ENCODE peak calls at places on chromosomes 1 and 21, in ten cellular contexts. O is Panc1, V is sigmoid colon, F is suprapubic skin, Z is H1, C is breast epithelium, T is GM23338, J is spleen, L is K562, W is SK-N-MC. A is an unnamed sample.

GRCh38 chr21:40466893-40467483 is 380.0 kb downstream of the DSCAM start:
- DNase-seq in O (peak), V (no peak), F (no peak), Z (no peak), C (no peak), T (peak), J (no peak), L (no peak), W (peak), A (no peak)

GRCh38 chr1:200670215-200671118 is 760 bp upstream of the DDX59 start:
- DNase-seq in O (no peak), V (no peak), F (no peak), Z (no peak), C (no peak), T (peak), J (no peak), L (peak), W (no peak), A (no peak)

GRCh38 chr1:93605812-93606512 is 75.7 kb downstream of the BCAR3 start:
- DNase-seq in O (peak), V (peak), F (no peak), Z (no peak), C (no peak), T (no peak), J (no peak), L (no peak), W (no peak), A (no peak)

GRCh38 chr1:54564312-54565112 is 16.5 kb downstream of the ACOT11 start:
- DNase-seq in O (no peak), V (peak), F (no peak), Z (no peak), C (peak), T (peak), J (peak), L (no peak), W (no peak), A (no peak)

GRCh38 chr1:90155721-90156487 is 161.0 kb downstream of the ZNF326 start:
- DNase-seq in O (no peak), V (no peak), F (no peak), Z (no peak), C (no peak), T (no peak), J (no peak), L (no peak), W (no peak), A (no peak)

GRCh38 chr1:62573675-62574074 is 23.6 kb upstream of the ANGPTL3 start:
- DNase-seq in O (no peak), V (no peak), F (no peak), Z (no peak), C (no peak), T (no peak), J (no peak), L (no peak), W (no peak), A (no peak)

GRCh38 chr1:81594211-81594610 is 206.5 kb upstream of the ADGRL2 start:
- DNase-seq in O (no peak), V (no peak), F (no peak), Z (no peak), C (no peak), T (no peak), J (no peak), L (no peak), W (no peak), A (no peak)

GRCh38 chr1:228207381-228207810 is 448 bp upstream of the OBSCN start:
- DNase-seq in O (no peak), V (peak), F (peak), Z (no peak), C (peak), T (no peak), J (no peak), L (no peak), W (no peak), A (no peak)

GRCh38 chr21:18655927-18656326 is 252.3 kb upstream of the TMPRSS15 start:
- DNase-seq in O (no peak), V (no peak), F (no peak), Z (no peak), C (no peak), T (no peak), J (no peak), L (no peak), W (no peak), A (no peak)

GRCh38 chr1:241688940-241689368 is 36.9 kb downstream of the WDR64 start:
- DNase-seq in O (no peak), V (no peak), F (no peak), Z (no peak), C (no peak), T (no peak), J (no peak), L (no peak), W (no peak), A (no peak)

GRCh38 chr1:192732787-192733186 is 76.1 kb upstream of the RGS2 start:
- DNase-seq in O (no peak), V (no peak), F (no peak), Z (no peak), C (no peak), T (peak), J (no peak), L (no peak), W (no peak), A (no peak)

GRCh38 chr1:19083081-19083480 is 126.6 kb upstream of the IFFO2 start:
- DNase-seq in O (no peak), V (no peak), F (no peak), Z (no peak), C (no peak), T (no peak), J (no peak), L (no peak), W (no peak), A (no peak)

GRCh38 chr1:111204211-111204883 is 3.9 kb upstream of the DENND2D start:
- DNase-seq in O (no peak), V (no peak), F (no peak), Z (no peak), C (peak), T (no peak), J (peak), L (no peak), W (no peak), A (no peak)

GRCh38 chr1:47439151-47440051 is 1.6 kb downstream of the FOXD2 start:
- DNase-seq in O (no peak), V (no peak), F (no peak), Z (peak), C (no peak), T (peak), J (peak), L (no peak), W (no peak), A (no peak)

GRCh38 chr1:154970631-154971340 is at the start of gene SHC1:
- DNase-seq in O (no peak), V (peak), F (peak), Z (peak), C (peak), T (peak), J (peak), L (peak), W (no peak), A (no peak)

GRCh38 chr1:103129796-103130195 is 21.5 kb upstream of the COL11A1 start:
- DNase-seq in O (no peak), V (no peak), F (no peak), Z (no peak), C (no peak), T (no peak), J (no peak), L (no peak), W (no peak), A (no peak)

GRCh38 chr1:43061803-43062202 is 103.1 kb upstream of the SLC2A1 start:
- DNase-seq in O (no peak), V (no peak), F (no peak), Z (no peak), C (no peak), T (no peak), J (no peak), L (no peak), W (no peak), A (no peak)

GRCh38 chr1:98147280-98147679 is 226.4 kb upstream of the DPYD start:
- DNase-seq in O (no peak), V (no peak), F (no peak), Z (no peak), C (no peak), T (no peak), J (no peak), L (no peak), W (no peak), A (no peak)

GRCh38 chr1:229005556-229005955 is 265.4 kb upstream of the RAB4A start:
- DNase-seq in O (no peak), V (no peak), F (no peak), Z (no peak), C (no peak), T (no peak), J (no peak), L (no peak), W (no peak), A (peak)

GRCh38 chr1:228488107-228488817 is 1.1 kb downstream of the RNF187 start:
- DNase-seq in O (no peak), V (no peak), F (no peak), Z (peak), C (no peak), T (no peak), J (peak), L (no peak), W (no peak), A (no peak)

GRCh38 chr1:210394281-210394798 is 65.6 kb downstream of the HHAT start:
- DNase-seq in O (no peak), V (no peak), F (no peak), Z (no peak), C (peak), T (no peak), J (no peak), L (no peak), W (no peak), A (no peak)

GRCh38 chr1:202105571-202106339 is 17.0 kb upstream of the GPR37L1 start:
- DNase-seq in O (no peak), V (no peak), F (no peak), Z (peak), C (peak), T (peak), J (no peak), L (peak), W (no peak), A (no peak)

GRCh38 chr1:30323841-30324240 is 399.5 kb downstream of the MATN1 start:
- DNase-seq in O (no peak), V (no peak), F (peak), Z (peak), C (no peak), T (no peak), J (no peak), L (no peak), W (no peak), A (no peak)

GRCh38 chr1:171266930-171267329 is 18.6 kb downstream of the FMO1 start:
- DNase-seq in O (no peak), V (no peak), F (no peak), Z (no peak), C (no peak), T (peak), J (no peak), L (no peak), W (no peak), A (no peak)

GRCh38 chr1:64505232-64505943 is 35.5 kb downstream of the CACHD1 start:
- DNase-seq in O (no peak), V (no peak), F (peak), Z (peak), C (no peak), T (peak), J (peak), L (peak), W (no peak), A (no peak)

GRCh38 chr1:56472860-56473259 is 106.5 kb downstream of the PLPP3 start:
- DNase-seq in O (no peak), V (no peak), F (no peak), Z (no peak), C (no peak), T (no peak), J (no peak), L (no peak), W (no peak), A (no peak)

GRCh38 chr21:36541721-36542139 is 61.8 kb upstream of the CLDN14 start:
- DNase-seq in O (no peak), V (no peak), F (no peak), Z (no peak), C (no peak), T (no peak), J (no peak), L (no peak), W (no peak), A (no peak)

GRCh38 chr1:170586321-170586855 is 54.4 kb downstream of the GORAB start:
- DNase-seq in O (no peak), V (peak), F (no peak), Z (no peak), C (peak), T (peak), J (no peak), L (no peak), W (no peak), A (peak)

GRCh38 chr1:93694039-93694438 is 12.4 kb upstream of the BCAR3 start:
- DNase-seq in O (no peak), V (no peak), F (no peak), Z (no peak), C (no peak), T (no peak), J (no peak), L (no peak), W (no peak), A (no peak)

GRCh38 chr21:14959343-14959742 is 105.5 kb downstream of the NRIP1 start:
- DNase-seq in O (no peak), V (no peak), F (no peak), Z (no peak), C (no peak), T (no peak), J (no peak), L (no peak), W (no peak), A (no peak)

GRCh38 chr21:32423320-32423719 is 10.8 kb downstream of the EVA1C start:
- DNase-seq in O (no peak), V (no peak), F (no peak), Z (no peak), C (no peak), T (no peak), J (no peak), L (no peak), W (no peak), A (no peak)

GRCh38 chr1:212858461-212859265 is 588 bp downstream of the FLVCR1 start:
- DNase-seq in O (no peak), V (peak), F (no peak), Z (no peak), C (peak), T (peak), J (peak), L (no peak), W (no peak), A (no peak)

GRCh38 chr1:56968878-56969495 is 3.2 kb upstream of the C8B start:
- DNase-seq in O (no peak), V (no peak), F (no peak), Z (no peak), C (no peak), T (no peak), J (no peak), L (no peak), W (no peak), A (no peak)

GRCh38 chr1:76868916-76869315 is 1.6 kb downstream of the ST6GALNAC5 start:
- DNase-seq in O (no peak), V (no peak), F (no peak), Z (peak), C (no peak), T (peak), J (no peak), L (no peak), W (no peak), A (no peak)

GRCh38 chr1:161335796-161336195 is 21.6 kb downstream of the SDHC start:
- DNase-seq in O (no peak), V (no peak), F (no peak), Z (no peak), C (no peak), T (no peak), J (no peak), L (no peak), W (no peak), A (no peak)

GRCh38 chr1:62720946-62721554 is 32.9 kb upstream of the DOCK7 start:
- DNase-seq in O (no peak), V (no peak), F (no peak), Z (no peak), C (no peak), T (no peak), J (no peak), L (no peak), W (no peak), A (no peak)

DNA sequence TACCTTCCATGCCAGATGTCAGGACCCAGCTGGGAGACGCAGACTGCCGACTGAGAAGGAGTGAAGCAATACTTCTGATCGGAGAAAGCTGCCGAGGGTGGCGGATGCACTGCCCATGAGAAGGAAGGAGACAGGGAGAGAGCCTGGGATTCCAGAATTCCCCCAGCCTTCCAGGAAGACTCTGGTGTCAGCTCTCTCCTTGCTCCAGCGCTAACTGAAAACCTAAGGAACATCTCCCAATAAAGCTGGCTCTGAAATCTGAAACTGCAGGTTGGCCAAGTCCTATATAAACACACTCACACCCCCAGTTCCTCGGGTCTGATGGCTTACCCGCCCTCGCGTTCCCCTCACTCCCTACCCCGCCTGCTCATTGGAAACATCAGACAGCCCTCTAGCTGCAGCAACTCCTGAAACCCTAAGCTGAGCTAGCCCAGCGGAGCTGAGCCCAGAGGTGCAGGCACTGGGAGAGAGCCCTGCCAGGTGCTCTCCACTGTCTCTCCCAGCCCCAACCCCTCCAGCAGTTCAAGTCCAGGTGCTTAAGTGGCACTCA is 52.3 kb downstream of the PLEKHA6 start:
- DNase-seq in O (no peak), V (peak), F (no peak), Z (peak), C (no peak), T (peak), J (no peak), L (no peak), W (no peak), A (no peak)
- TF ChIP-seq POLR2AphosphoS5 in O (no peak), V (peak), F (no peak), Z (no peak), C (no peak), T (no peak), J (no peak), L (no peak), W (no peak), A (no peak)

GRCh38 chr1:89022167-89022959 is at the start of gene GBP3:
- DNase-seq in O (peak), V (no peak), F (no peak), Z (no peak), C (no peak), T (no peak), J (no peak), L (no peak), W (no peak), A (no peak)
- TF ChIP-seq POLR2AphosphoS5 in O (no peak), V (peak), F (no peak), Z (no peak), C (no peak), T (no peak), J (no peak), L (no peak), W (no peak), A (no peak)

GRCh38 chr1:21752186-21752585 is 30.8 kb downstream of the USP48 start:
- DNase-seq in O (no peak), V (no peak), F (no peak), Z (no peak), C (no peak), T (no peak), J (no peak), L (no peak), W (no peak), A (no peak)

GRCh38 chr1:21749109-21749508 is 33.8 kb downstream of the USP48 start:
- DNase-seq in O (no peak), V (no peak), F (no peak), Z (no peak), C (no peak), T (no peak), J (no peak), L (no peak), W (no peak), A (no peak)

GRCh38 chr1:21751281-21751680 is 31.7 kb downstream of the USP48 start:
- DNase-seq in O (no peak), V (no peak), F (no peak), Z (no peak), C (no peak), T (no peak), J (no peak), L (no peak), W (no peak), A (no peak)

GRCh38 chr1:21750841-21751240 is 32.1 kb downstream of the USP48 start:
- DNase-seq in O (no peak), V (no peak), F (no peak), Z (no peak), C (no peak), T (no peak), J (no peak), L (no peak), W (no peak), A (no peak)

GRCh38 chr1:21749859-21750468 is 33.0 kb downstream of the USP48 start:
- DNase-seq in O (no peak), V (no peak), F (no peak), Z (no peak), C (no peak), T (no peak), J (no peak), L (peak), W (no peak), A (no peak)
- TF ChIP-seq POLR2AphosphoS5 in O (no peak), V (no peak), F (no peak), Z (no peak), C (no peak), T (no peak), J (no peak), L (peak), W (no peak), A (no peak)

GRCh38 chr1:8213676-8214075 is 104.2 kb upstream of the SLC45A1 start:
- DNase-seq in O (no peak), V (no peak), F (no peak), Z (no peak), C (no peak), T (no peak), J (no peak), L (no peak), W (no peak), A (no peak)
- TF ChIP-seq POLR2AphosphoS5 in O (no peak), V (no peak), F (no peak), Z (no peak), C (no peak), T (no peak), J (no peak), L (no peak), W (no peak), A (no peak)

DNA sequence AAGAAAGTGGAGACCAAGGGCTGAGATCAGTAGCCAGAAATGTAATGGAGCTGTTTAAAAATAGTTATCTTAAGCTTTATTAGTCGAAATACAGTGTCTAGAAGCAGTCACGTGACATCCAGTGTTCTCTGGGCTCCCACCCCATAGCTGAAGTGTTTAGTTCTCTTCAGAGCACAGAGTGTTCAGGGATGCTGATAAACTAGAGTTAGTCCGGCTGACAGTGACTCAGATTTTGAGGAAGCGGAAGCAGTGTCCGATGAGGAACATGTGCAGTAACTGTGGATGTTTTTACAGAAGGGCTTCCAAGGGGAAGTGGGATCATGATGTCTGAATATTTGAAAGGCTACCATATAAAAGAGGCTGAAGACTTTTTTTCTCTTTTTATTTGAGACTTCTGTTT is 124.0 kb downstream of the GALNT2 start:
- DNase-seq in O (no peak), V (peak), F (no peak), Z (no peak), C (no peak), T (no peak), J (no peak), L (peak), W (no peak), A (no peak)
- TF ChIP-seq POLR2AphosphoS5 in O (no peak), V (peak), F (no peak), Z (no peak), C (no peak), T (no peak), J (peak), L (no peak), W (no peak), A (peak)

DNA sequence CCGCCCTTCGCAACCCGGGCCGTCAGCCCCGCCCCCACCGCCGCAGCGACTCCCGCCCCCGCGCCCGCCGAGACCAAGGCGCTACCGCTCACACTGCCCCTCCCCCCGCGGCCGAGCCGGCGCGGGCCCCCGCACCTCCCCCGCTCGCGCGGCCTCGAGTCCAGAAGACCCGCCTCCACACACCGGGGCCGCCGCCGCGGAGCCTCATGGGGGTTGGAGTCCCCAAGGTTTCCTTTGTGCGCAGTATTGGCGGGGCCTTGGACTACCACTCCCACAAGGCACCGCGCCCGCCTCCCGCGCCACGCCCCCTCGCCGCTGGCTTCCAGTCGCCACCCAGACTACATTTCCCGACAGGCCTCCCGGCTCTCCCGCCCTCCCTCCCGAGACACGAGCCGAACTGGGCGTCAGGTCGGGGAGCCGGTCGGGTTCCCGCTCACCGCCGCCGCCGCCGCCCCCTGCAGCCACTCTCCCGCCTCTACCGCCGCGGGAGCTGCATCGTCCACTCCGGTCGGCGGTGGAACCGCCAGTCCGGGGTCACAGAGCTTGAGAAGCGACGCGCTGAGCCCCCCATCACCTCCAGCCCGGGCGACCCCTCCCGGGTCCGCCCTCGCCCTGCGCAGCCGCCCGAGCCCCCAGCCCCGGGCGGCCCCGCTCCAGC is at the start of gene PHF13:
- DNase-seq in O (peak), V (peak), F (peak), Z (peak), C (peak), T (peak), J (peak), L (peak), W (peak), A (peak)
- TF ChIP-seq POLR2AphosphoS5 in O (no peak), V (peak), F (peak), Z (no peak), C (peak), T (no peak), J (peak), L (peak), W (peak), A (peak)